ENCODE peak calls at places on chromosomes 1 and 21, in eight cellular contexts. One of them, this sample, is unnamed.
A peak's percentile ranks its signal among the peaks of the same experiment; 100 is the strongest.

GRCh38 chr1:22745675-22746585 is 35.3 kb downstream of the EPHB2 start:
- DNase-seq in NCI-H446 treated with DMSO at 0.1 percent for 48 hours: no peak
- DNase-seq in MV-4-11: peak; percentile 79
- DNase-seq in stimulated activated CD8-positive, alpha-beta memory T cell treated with anti-CD3 and anti-CD28 coated beads, Interleukin-4, amount 100 ng/mL, for 24 hours: no peak
- DNase-seq in activated naive CD8-positive, alpha-beta T cell treated with anti-CD3 and anti-CD28 coated beads, Interleukin-2, amount 50 U/mL, for 24 hours: no peak
- DNase-seq in activated naive CD4-positive, alpha-beta T cell: no peak
- DNase-seq in activated CD4-positive, alpha-beta memory T cell treated with anti-CD3 and anti-CD28 coated beads, Interleukin-2, amount 10 ng/mL, durations not matched to agents 7 days and 5 days: no peak
- DNase-seq in stimulated activated naive CD8-positive, alpha-beta T cell treated with anti-CD3 and anti-CD28 coated beads, Interleukin-15, Interleukin-2, amounts not matched to agents 100 U/mL and 50 U/mL, for 24 hours: no peak
- DNase-seq in this sample: no peak

GRCh38 chr1:247548847-247549246 is at the start of gene GCSAML:
- DNase-seq in activated CD4-positive, alpha-beta memory T cell treated with anti-CD3 and anti-CD28 coated beads, Interleukin-2, amount 10 ng/mL, durations not matched to agents 7 days and 5 days: no peak
- DNase-seq in activated naive CD4-positive, alpha-beta T cell: no peak
- DNase-seq in NCI-H446 treated with DMSO at 0.1 percent for 48 hours: no peak
- DNase-seq in activated naive CD8-positive, alpha-beta T cell treated with anti-CD3 and anti-CD28 coated beads, Interleukin-2, amount 50 U/mL, for 24 hours: peak; percentile 9
- DNase-seq in MV-4-11: no peak
- DNase-seq in stimulated activated CD8-positive, alpha-beta memory T cell treated with anti-CD3 and anti-CD28 coated beads, Interleukin-4, amount 100 ng/mL, for 24 hours: no peak
- DNase-seq in stimulated activated naive CD8-positive, alpha-beta T cell treated with anti-CD3 and anti-CD28 coated beads, Interleukin-15, Interleukin-2, amounts not matched to agents 100 U/mL and 50 U/mL, for 24 hours: peak; percentile 12
- DNase-seq in this sample: no peak

GRCh38 chr1:109089242-109090015 is 1.1 kb upstream of the TMEM167B start:
- DNase-seq in NCI-H446 treated with DMSO at 0.1 percent for 48 hours: peak; percentile 92
- DNase-seq in activated naive CD4-positive, alpha-beta T cell: no peak
- DNase-seq in stimulated activated naive CD8-positive, alpha-beta T cell treated with anti-CD3 and anti-CD28 coated beads, Interleukin-15, Interleukin-2, amounts not matched to agents 100 U/mL and 50 U/mL, for 24 hours: peak; percentile 64
- DNase-seq in activated naive CD8-positive, alpha-beta T cell treated with anti-CD3 and anti-CD28 coated beads, Interleukin-2, amount 50 U/mL, for 24 hours: peak; percentile 51
- DNase-seq in MV-4-11: peak; percentile 34
- DNase-seq in activated CD4-positive, alpha-beta memory T cell treated with anti-CD3 and anti-CD28 coated beads, Interleukin-2, amount 10 ng/mL, durations not matched to agents 7 days and 5 days: peak; percentile 41
- DNase-seq in stimulated activated CD8-positive, alpha-beta memory T cell treated with anti-CD3 and anti-CD28 coated beads, Interleukin-4, amount 100 ng/mL, for 24 hours: peak; percentile 26
- DNase-seq in this sample: no peak

GRCh38 chr1:38670544-38671122 is 188.9 kb downstream of the RRAGC start:
- DNase-seq in NCI-H446 treated with DMSO at 0.1 percent for 48 hours: no peak
- DNase-seq in stimulated activated CD8-positive, alpha-beta memory T cell treated with anti-CD3 and anti-CD28 coated beads, Interleukin-4, amount 100 ng/mL, for 24 hours: no peak
- DNase-seq in MV-4-11: no peak
- DNase-seq in activated naive CD8-positive, alpha-beta T cell treated with anti-CD3 and anti-CD28 coated beads, Interleukin-2, amount 50 U/mL, for 24 hours: no peak
- DNase-seq in activated CD4-positive, alpha-beta memory T cell treated with anti-CD3 and anti-CD28 coated beads, Interleukin-2, amount 10 ng/mL, durations not matched to agents 7 days and 5 days: no peak
- DNase-seq in stimulated activated naive CD8-positive, alpha-beta T cell treated with anti-CD3 and anti-CD28 coated beads, Interleukin-15, Interleukin-2, amounts not matched to agents 100 U/mL and 50 U/mL, for 24 hours: no peak
- DNase-seq in activated naive CD4-positive, alpha-beta T cell: no peak
- DNase-seq in this sample: no peak

GRCh38 chr1:2271841-2272655 is 43.9 kb downstream of the SKI start:
- DNase-seq in stimulated activated naive CD8-positive, alpha-beta T cell treated with anti-CD3 and anti-CD28 coated beads, Interleukin-15, Interleukin-2, amounts not matched to agents 100 U/mL and 50 U/mL, for 24 hours: no peak
- DNase-seq in activated naive CD8-positive, alpha-beta T cell treated with anti-CD3 and anti-CD28 coated beads, Interleukin-2, amount 50 U/mL, for 24 hours: no peak
- DNase-seq in NCI-H446 treated with DMSO at 0.1 percent for 48 hours: no peak
- DNase-seq in activated CD4-positive, alpha-beta memory T cell treated with anti-CD3 and anti-CD28 coated beads, Interleukin-2, amount 10 ng/mL, durations not matched to agents 7 days and 5 days: no peak
- DNase-seq in activated naive CD4-positive, alpha-beta T cell: no peak
- DNase-seq in stimulated activated CD8-positive, alpha-beta memory T cell treated with anti-CD3 and anti-CD28 coated beads, Interleukin-4, amount 100 ng/mL, for 24 hours: no peak
- DNase-seq in MV-4-11: peak; percentile 30
- DNase-seq in this sample: no peak

GRCh38 chr1:62905872-62906271 is 121.9 kb downstream of the ATG4C start:
- DNase-seq in activated naive CD4-positive, alpha-beta T cell: no peak
- DNase-seq in MV-4-11: no peak
- DNase-seq in NCI-H446 treated with DMSO at 0.1 percent for 48 hours: no peak
- DNase-seq in stimulated activated naive CD8-positive, alpha-beta T cell treated with anti-CD3 and anti-CD28 coated beads, Interleukin-15, Interleukin-2, amounts not matched to agents 100 U/mL and 50 U/mL, for 24 hours: no peak
- DNase-seq in activated CD4-positive, alpha-beta memory T cell treated with anti-CD3 and anti-CD28 coated beads, Interleukin-2, amount 10 ng/mL, durations not matched to agents 7 days and 5 days: no peak
- DNase-seq in stimulated activated CD8-positive, alpha-beta memory T cell treated with anti-CD3 and anti-CD28 coated beads, Interleukin-4, amount 100 ng/mL, for 24 hours: no peak
- DNase-seq in activated naive CD8-positive, alpha-beta T cell treated with anti-CD3 and anti-CD28 coated beads, Interleukin-2, amount 50 U/mL, for 24 hours: no peak
- DNase-seq in this sample: no peak

GRCh38 chr1:226201029-226201593 is 14.6 kb upstream of the ACBD3 start:
- DNase-seq in stimulated activated CD8-positive, alpha-beta memory T cell treated with anti-CD3 and anti-CD28 coated beads, Interleukin-4, amount 100 ng/mL, for 24 hours: no peak
- DNase-seq in activated naive CD8-positive, alpha-beta T cell treated with anti-CD3 and anti-CD28 coated beads, Interleukin-2, amount 50 U/mL, for 24 hours: no peak
- DNase-seq in NCI-H446 treated with DMSO at 0.1 percent for 48 hours: no peak
- DNase-seq in activated naive CD4-positive, alpha-beta T cell: no peak
- DNase-seq in MV-4-11: no peak
- DNase-seq in activated CD4-positive, alpha-beta memory T cell treated with anti-CD3 and anti-CD28 coated beads, Interleukin-2, amount 10 ng/mL, durations not matched to agents 7 days and 5 days: no peak
- DNase-seq in stimulated activated naive CD8-positive, alpha-beta T cell treated with anti-CD3 and anti-CD28 coated beads, Interleukin-15, Interleukin-2, amounts not matched to agents 100 U/mL and 50 U/mL, for 24 hours: no peak
- DNase-seq in this sample: no peak

GRCh38 chr1:89302697-89303332 is 30.2 kb upstream of the GBP5 start:
- DNase-seq in NCI-H446 treated with DMSO at 0.1 percent for 48 hours: no peak
- DNase-seq in activated naive CD8-positive, alpha-beta T cell treated with anti-CD3 and anti-CD28 coated beads, Interleukin-2, amount 50 U/mL, for 24 hours: no peak
- DNase-seq in activated CD4-positive, alpha-beta memory T cell treated with anti-CD3 and anti-CD28 coated beads, Interleukin-2, amount 10 ng/mL, durations not matched to agents 7 days and 5 days: no peak
- DNase-seq in stimulated activated naive CD8-positive, alpha-beta T cell treated with anti-CD3 and anti-CD28 coated beads, Interleukin-15, Interleukin-2, amounts not matched to agents 100 U/mL and 50 U/mL, for 24 hours: no peak
- DNase-seq in activated naive CD4-positive, alpha-beta T cell: no peak
- DNase-seq in stimulated activated CD8-positive, alpha-beta memory T cell treated with anti-CD3 and anti-CD28 coated beads, Interleukin-4, amount 100 ng/mL, for 24 hours: no peak
- DNase-seq in MV-4-11: no peak
- DNase-seq in this sample: no peak

GRCh38 chr1:112713466-112714312 is 1.4 kb downstream of the PPM1J start:
- DNase-seq in MV-4-11: peak; percentile 91
- DNase-seq in activated naive CD4-positive, alpha-beta T cell: no peak
- DNase-seq in stimulated activated CD8-positive, alpha-beta memory T cell treated with anti-CD3 and anti-CD28 coated beads, Interleukin-4, amount 100 ng/mL, for 24 hours: no peak
- DNase-seq in stimulated activated naive CD8-positive, alpha-beta T cell treated with anti-CD3 and anti-CD28 coated beads, Interleukin-15, Interleukin-2, amounts not matched to agents 100 U/mL and 50 U/mL, for 24 hours: no peak
- DNase-seq in NCI-H446 treated with DMSO at 0.1 percent for 48 hours: no peak
- DNase-seq in activated CD4-positive, alpha-beta memory T cell treated with anti-CD3 and anti-CD28 coated beads, Interleukin-2, amount 10 ng/mL, durations not matched to agents 7 days and 5 days: no peak
- DNase-seq in activated naive CD8-positive, alpha-beta T cell treated with anti-CD3 and anti-CD28 coated beads, Interleukin-2, amount 50 U/mL, for 24 hours: no peak
- DNase-seq in this sample: no peak

GRCh38 chr1:86504895-86505625 is 36.3 kb downstream of the CLCA1 start:
- DNase-seq in stimulated activated naive CD8-positive, alpha-beta T cell treated with anti-CD3 and anti-CD28 coated beads, Interleukin-15, Interleukin-2, amounts not matched to agents 100 U/mL and 50 U/mL, for 24 hours: no peak
- DNase-seq in stimulated activated CD8-positive, alpha-beta memory T cell treated with anti-CD3 and anti-CD28 coated beads, Interleukin-4, amount 100 ng/mL, for 24 hours: no peak
- DNase-seq in activated CD4-positive, alpha-beta memory T cell treated with anti-CD3 and anti-CD28 coated beads, Interleukin-2, amount 10 ng/mL, durations not matched to agents 7 days and 5 days: no peak
- DNase-seq in NCI-H446 treated with DMSO at 0.1 percent for 48 hours: no peak
- DNase-seq in activated naive CD8-positive, alpha-beta T cell treated with anti-CD3 and anti-CD28 coated beads, Interleukin-2, amount 50 U/mL, for 24 hours: no peak
- DNase-seq in MV-4-11: no peak
- DNase-seq in activated naive CD4-positive, alpha-beta T cell: no peak
- DNase-seq in this sample: no peak

GRCh38 chr21:38965910-38966504 is 160.3 kb downstream of the ETS2 start:
- DNase-seq in NCI-H446 treated with DMSO at 0.1 percent for 48 hours: no peak
- DNase-seq in activated naive CD8-positive, alpha-beta T cell treated with anti-CD3 and anti-CD28 coated beads, Interleukin-2, amount 50 U/mL, for 24 hours: no peak
- DNase-seq in stimulated activated CD8-positive, alpha-beta memory T cell treated with anti-CD3 and anti-CD28 coated beads, Interleukin-4, amount 100 ng/mL, for 24 hours: no peak
- DNase-seq in MV-4-11: peak; percentile 24
- DNase-seq in stimulated activated naive CD8-positive, alpha-beta T cell treated with anti-CD3 and anti-CD28 coated beads, Interleukin-15, Interleukin-2, amounts not matched to agents 100 U/mL and 50 U/mL, for 24 hours: no peak
- DNase-seq in activated naive CD4-positive, alpha-beta T cell: no peak
- DNase-seq in activated CD4-positive, alpha-beta memory T cell treated with anti-CD3 and anti-CD28 coated beads, Interleukin-2, amount 10 ng/mL, durations not matched to agents 7 days and 5 days: no peak
- DNase-seq in this sample: no peak

GRCh38 chr1:77068013-77068412 is 151.2 kb downstream of the PIGK start:
- DNase-seq in activated CD4-positive, alpha-beta memory T cell treated with anti-CD3 and anti-CD28 coated beads, Interleukin-2, amount 10 ng/mL, durations not matched to agents 7 days and 5 days: no peak
- DNase-seq in stimulated activated naive CD8-positive, alpha-beta T cell treated with anti-CD3 and anti-CD28 coated beads, Interleukin-15, Interleukin-2, amounts not matched to agents 100 U/mL and 50 U/mL, for 24 hours: no peak
- DNase-seq in NCI-H446 treated with DMSO at 0.1 percent for 48 hours: no peak
- DNase-seq in stimulated activated CD8-positive, alpha-beta memory T cell treated with anti-CD3 and anti-CD28 coated beads, Interleukin-4, amount 100 ng/mL, for 24 hours: no peak
- DNase-seq in activated naive CD8-positive, alpha-beta T cell treated with anti-CD3 and anti-CD28 coated beads, Interleukin-2, amount 50 U/mL, for 24 hours: no peak
- DNase-seq in MV-4-11: no peak
- DNase-seq in activated naive CD4-positive, alpha-beta T cell: no peak
- DNase-seq in this sample: no peak

GRCh38 chr1:160162936-160163335 is 11.5 kb downstream of the ATP1A4 start:
- DNase-seq in stimulated activated naive CD8-positive, alpha-beta T cell treated with anti-CD3 and anti-CD28 coated beads, Interleukin-15, Interleukin-2, amounts not matched to agents 100 U/mL and 50 U/mL, for 24 hours: no peak
- DNase-seq in activated naive CD8-positive, alpha-beta T cell treated with anti-CD3 and anti-CD28 coated beads, Interleukin-2, amount 50 U/mL, for 24 hours: no peak
- DNase-seq in activated naive CD4-positive, alpha-beta T cell: no peak
- DNase-seq in stimulated activated CD8-positive, alpha-beta memory T cell treated with anti-CD3 and anti-CD28 coated beads, Interleukin-4, amount 100 ng/mL, for 24 hours: no peak
- DNase-seq in MV-4-11: peak; percentile 58
- DNase-seq in activated CD4-positive, alpha-beta memory T cell treated with anti-CD3 and anti-CD28 coated beads, Interleukin-2, amount 10 ng/mL, durations not matched to agents 7 days and 5 days: no peak
- DNase-seq in NCI-H446 treated with DMSO at 0.1 percent for 48 hours: no peak
- DNase-seq in this sample: no peak

GRCh38 chr1:107514841-107515240 is 374.0 kb downstream of the NTNG1 start:
- DNase-seq in MV-4-11: no peak
- DNase-seq in stimulated activated naive CD8-positive, alpha-beta T cell treated with anti-CD3 and anti-CD28 coated beads, Interleukin-15, Interleukin-2, amounts not matched to agents 100 U/mL and 50 U/mL, for 24 hours: no peak
- DNase-seq in NCI-H446 treated with DMSO at 0.1 percent for 48 hours: no peak
- DNase-seq in activated naive CD4-positive, alpha-beta T cell: no peak
- DNase-seq in activated naive CD8-positive, alpha-beta T cell treated with anti-CD3 and anti-CD28 coated beads, Interleukin-2, amount 50 U/mL, for 24 hours: no peak
- DNase-seq in stimulated activated CD8-positive, alpha-beta memory T cell treated with anti-CD3 and anti-CD28 coated beads, Interleukin-4, amount 100 ng/mL, for 24 hours: no peak
- DNase-seq in activated CD4-positive, alpha-beta memory T cell treated with anti-CD3 and anti-CD28 coated beads, Interleukin-2, amount 10 ng/mL, durations not matched to agents 7 days and 5 days: no peak
- DNase-seq in this sample: no peak

GRCh38 chr1:100861379-100861778 is 33.3 kb downstream of the EXTL2 start:
- DNase-seq in activated CD4-positive, alpha-beta memory T cell treated with anti-CD3 and anti-CD28 coated beads, Interleukin-2, amount 10 ng/mL, durations not matched to agents 7 days and 5 days: no peak
- DNase-seq in activated naive CD4-positive, alpha-beta T cell: no peak
- DNase-seq in MV-4-11: peak; percentile 64
- DNase-seq in NCI-H446 treated with DMSO at 0.1 percent for 48 hours: no peak
- DNase-seq in stimulated activated naive CD8-positive, alpha-beta T cell treated with anti-CD3 and anti-CD28 coated beads, Interleukin-15, Interleukin-2, amounts not matched to agents 100 U/mL and 50 U/mL, for 24 hours: no peak
- DNase-seq in activated naive CD8-positive, alpha-beta T cell treated with anti-CD3 and anti-CD28 coated beads, Interleukin-2, amount 50 U/mL, for 24 hours: no peak
- DNase-seq in stimulated activated CD8-positive, alpha-beta memory T cell treated with anti-CD3 and anti-CD28 coated beads, Interleukin-4, amount 100 ng/mL, for 24 hours: no peak
- DNase-seq in this sample: no peak

GRCh38 chr1:229108598-229109201 is 162.2 kb upstream of the RAB4A start:
- DNase-seq in stimulated activated naive CD8-positive, alpha-beta T cell treated with anti-CD3 and anti-CD28 coated beads, Interleukin-15, Interleukin-2, amounts not matched to agents 100 U/mL and 50 U/mL, for 24 hours: no peak
- DNase-seq in MV-4-11: no peak
- DNase-seq in NCI-H446 treated with DMSO at 0.1 percent for 48 hours: no peak
- DNase-seq in stimulated activated CD8-positive, alpha-beta memory T cell treated with anti-CD3 and anti-CD28 coated beads, Interleukin-4, amount 100 ng/mL, for 24 hours: no peak
- DNase-seq in activated CD4-positive, alpha-beta memory T cell treated with anti-CD3 and anti-CD28 coated beads, Interleukin-2, amount 10 ng/mL, durations not matched to agents 7 days and 5 days: no peak
- DNase-seq in activated naive CD8-positive, alpha-beta T cell treated with anti-CD3 and anti-CD28 coated beads, Interleukin-2, amount 50 U/mL, for 24 hours: no peak
- DNase-seq in activated naive CD4-positive, alpha-beta T cell: no peak
- DNase-seq in this sample: no peak

GRCh38 chr1:3369437-3370076 is 84.9 kb upstream of the ARHGEF16 start:
- DNase-seq in MV-4-11: no peak
- DNase-seq in stimulated activated CD8-positive, alpha-beta memory T cell treated with anti-CD3 and anti-CD28 coated beads, Interleukin-4, amount 100 ng/mL, for 24 hours: no peak
- DNase-seq in stimulated activated naive CD8-positive, alpha-beta T cell treated with anti-CD3 and anti-CD28 coated beads, Interleukin-15, Interleukin-2, amounts not matched to agents 100 U/mL and 50 U/mL, for 24 hours: no peak
- DNase-seq in activated naive CD8-positive, alpha-beta T cell treated with anti-CD3 and anti-CD28 coated beads, Interleukin-2, amount 50 U/mL, for 24 hours: no peak
- DNase-seq in activated naive CD4-positive, alpha-beta T cell: no peak
- DNase-seq in activated CD4-positive, alpha-beta memory T cell treated with anti-CD3 and anti-CD28 coated beads, Interleukin-2, amount 10 ng/mL, durations not matched to agents 7 days and 5 days: no peak
- DNase-seq in NCI-H446 treated with DMSO at 0.1 percent for 48 hours: no peak
- DNase-seq in this sample: no peak

GRCh38 chr1:198776602-198777029 is 137.8 kb downstream of the PTPRC start:
- DNase-seq in stimulated activated CD8-positive, alpha-beta memory T cell treated with anti-CD3 and anti-CD28 coated beads, Interleukin-4, amount 100 ng/mL, for 24 hours: no peak
- DNase-seq in activated naive CD8-positive, alpha-beta T cell treated with anti-CD3 and anti-CD28 coated beads, Interleukin-2, amount 50 U/mL, for 24 hours: no peak
- DNase-seq in activated naive CD4-positive, alpha-beta T cell: no peak
- DNase-seq in stimulated activated naive CD8-positive, alpha-beta T cell treated with anti-CD3 and anti-CD28 coated beads, Interleukin-15, Interleukin-2, amounts not matched to agents 100 U/mL and 50 U/mL, for 24 hours: peak; percentile 16
- DNase-seq in activated CD4-positive, alpha-beta memory T cell treated with anti-CD3 and anti-CD28 coated beads, Interleukin-2, amount 10 ng/mL, durations not matched to agents 7 days and 5 days: no peak
- DNase-seq in NCI-H446 treated with DMSO at 0.1 percent for 48 hours: no peak
- DNase-seq in MV-4-11: peak; percentile 99
- DNase-seq in this sample: no peak